ENCODE peak calls at places on chromosome X, in six cellular contexts. W is cardiac muscle cell, U is heart left ventricle, E is osteoblast, C is left ventricle myocardium inferior, S is tibial nerve. X is an unnamed sample. For H3K27me3, the result is how much of the 10 kb centered on the place peaks cover.

GRCh38 chrX:17844236-17844635 is 16.9 kb downstream of the RAI2 start:
- DNase-seq in W (no peak), U (no peak), E (no peak), C (no peak), S (no peak), X (no peak)

GRCh38 chrX:23548164-23548563 is 119.1 kb upstream of the PRDX4 start:
- DNase-seq in W (peak), U (no peak), E (no peak), C (no peak), S (no peak), X (no peak)

GRCh38 chrX:149527705-149528104 is 13.1 kb upstream of the EOLA1 start:
- DNase-seq in W (peak), U (no peak), E (no peak), C (no peak), S (no peak), X (no peak)

GRCh38 chrX:104270916-104271512 is 16.3 kb upstream of the ESX1 start:
- DNase-seq in W (peak), U (peak), E (no peak), C (peak), S (peak), X (no peak)

GRCh38 chrX:109632906-109633504 is 8.0 kb upstream of the KCNE5 start:
- DNase-seq in W (peak), U (no peak), E (no peak), C (no peak), S (no peak), X (no peak)

GRCh38 chrX:46642145-46642544 is 68.6 kb downstream of the CHST7 start:
- DNase-seq in W (peak), U (peak), E (no peak), C (no peak), S (no peak), X (no peak)

GRCh38 chrX:10014462-10015373 is 47.6 kb downstream of the CLDN34 start:
- DNase-seq in W (peak), U (peak), E (peak), C (peak), S (peak), X (peak)

GRCh38 chrX:2627272-2627867 is 63.7 kb upstream of the CD99 start:
- DNase-seq in W (peak), U (no peak), E (no peak), C (no peak), S (no peak), X (peak)

GRCh38 chrX:149504226-149504914 is 736 bp downstream of the IDS start:
- DNase-seq in W (no peak), U (no peak), E (no peak), C (no peak), S (no peak), X (peak)

GRCh38 chrX:93428497-93428896 is 244.9 kb downstream of the NAP1L3 start:
- DNase-seq in W (no peak), U (no peak), E (no peak), C (no peak), S (no peak), X (no peak)

GRCh38 chrX:24260827-24261550 is 52.9 kb downstream of the SUPT20HL2 start:
- DNase-seq in W (peak), U (peak), E (peak), C (no peak), S (no peak), X (no peak)

GRCh38 chrX:153984351-153985178 is 12.0 kb downstream of the TMEM187 start:
- DNase-seq in W (no peak), U (no peak), E (peak), C (no peak), S (no peak), X (no peak)

GRCh38 chrX:130861462-130861861 is 41.5 kb downstream of the ENOX2 start:
- DNase-seq in W (no peak), U (no peak), E (no peak), C (no peak), S (no peak), X (no peak)

GRCh38 chrX:78092296-78092695 is 11.8 kb upstream of the PGK1 start:
- DNase-seq in W (peak), U (no peak), E (no peak), C (no peak), S (no peak), X (no peak)

GRCh38 chrX:130012683-130013082 is 30.2 kb downstream of the BCORL1 start:
- DNase-seq in W (no peak), U (no peak), E (peak), C (no peak), S (no peak), X (no peak)

GRCh38 chrX:13373807-13374187 is 53.9 kb upstream of the ATXN3L start:
- DNase-seq in W (peak), U (no peak), E (peak), C (no peak), S (no peak), X (no peak)

GRCh38 chrX:19193584-19193983 is 71.3 kb upstream of the ADGRG2 start:
- DNase-seq in W (no peak), U (no peak), E (no peak), C (no peak), S (no peak), X (no peak)

GRCh38 chrX:48649109-48649508 is 34.5 kb upstream of the WAS start:
- DNase-seq in W (no peak), U (no peak), E (no peak), C (no peak), S (no peak), X (no peak)

GRCh38 chrX:43813898-43814297 is 68.4 kb downstream of the MAOB start:
- DNase-seq in W (peak), U (peak), E (no peak), C (no peak), S (no peak), X (no peak)

GRCh38 chrX:39953027-39953426 is 144.7 kb downstream of the BCOR start:
- DNase-seq in W (no peak), U (no peak), E (no peak), C (no peak), S (no peak), X (no peak)

GRCh38 chrX:40076750-40077149 is 21.0 kb downstream of the BCOR start:
- DNase-seq in W (peak), U (no peak), E (peak), C (no peak), S (no peak), X (no peak)

GRCh38 chrX:54710920-54711319 is 87.1 kb downstream of the ITIH6 start:
- DNase-seq in W (no peak), U (no peak), E (no peak), C (no peak), S (no peak), X (no peak)

GRCh38 chrX:115233497-115234219 is at the start of gene LRCH2:
- DNase-seq in W (peak), U (peak), E (no peak), C (peak), S (peak), X (no peak)

GRCh38 chrX:45445745-45446412 is 245.2 kb upstream of the DIPK2B start:
- DNase-seq in W (peak), U (no peak), E (no peak), C (no peak), S (no peak), X (no peak)

GRCh38 chrX:150680974-150681373 is 12.2 kb upstream of the MTMR1 start:
- DNase-seq in W (peak), U (no peak), E (no peak), C (no peak), S (no peak), X (no peak)

GRCh38 chrX:112946227-112946626 is 105.6 kb upstream of the AMOT start:
- DNase-seq in W (no peak), U (no peak), E (no peak), C (no peak), S (no peak), X (no peak)
- H3K27ac ChIP-seq in W (no peak), U (no peak), E (no peak), C (no peak), S (no peak), X (no peak)

GRCh38 chrX:123210252-123210651 is 26.2 kb downstream of the GRIA3 start:
- DNase-seq in W (no peak), U (no peak), E (no peak), C (no peak), S (no peak), X (no peak)

GRCh38 chrX:123217728-123218127 is 33.6 kb downstream of the GRIA3 start:
- DNase-seq in W (no peak), U (no peak), E (no peak), C (no peak), S (no peak), X (no peak)

GRCh38 chrX:123219916-123220315 is 35.8 kb downstream of the GRIA3 start:
- DNase-seq in W (no peak), U (peak), E (no peak), C (peak), S (no peak), X (no peak)

GRCh38 chrX:123217077-123217476 is 33.0 kb downstream of the GRIA3 start:
- DNase-seq in W (peak), U (no peak), E (peak), C (no peak), S (no peak), X (no peak)

DNA sequence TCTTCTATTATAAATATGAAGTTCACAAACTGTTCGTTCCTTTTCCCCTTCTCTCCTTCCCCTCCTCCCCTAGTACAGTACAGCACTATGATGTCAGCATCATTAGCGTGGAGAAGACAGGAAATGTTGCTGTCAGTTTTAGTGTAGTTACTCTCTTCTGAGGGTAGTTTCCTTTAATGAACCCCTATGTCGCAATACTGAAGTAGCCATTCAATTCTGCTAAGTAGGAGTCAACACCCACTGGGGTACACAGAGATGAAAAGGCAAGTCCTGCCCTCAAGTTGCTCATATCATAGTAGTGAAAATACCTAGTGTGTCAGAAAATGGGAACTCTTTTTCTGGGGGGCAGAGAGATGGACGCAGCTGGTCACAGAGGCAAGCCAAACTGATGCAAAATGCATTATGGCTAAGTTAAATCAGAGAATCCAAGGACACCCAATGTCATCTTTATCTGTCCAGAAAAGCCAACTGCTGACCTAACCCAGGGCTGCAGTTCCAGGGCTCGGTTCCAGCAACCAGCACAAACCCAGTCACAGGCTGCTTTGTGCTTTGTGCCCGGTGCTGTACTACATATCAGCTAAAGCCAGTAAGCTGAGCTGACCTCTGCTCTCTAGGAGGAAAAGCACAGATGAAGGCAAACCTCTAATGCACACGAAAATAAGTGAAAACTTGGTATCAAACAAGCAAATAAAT is 31.5 kb downstream of the GRIA3 start:
- DNase-seq in W (no peak), U (peak), E (no peak), C (peak), S (no peak), X (no peak)
- TF ChIP-seq CTCF in W (no peak), U (no peak), E (no peak), C (no peak), S (no peak), X (no peak)

GRCh38 chrX:72142094-72142843 is 10.6 kb upstream of the RTL5 start:
- DNase-seq in W (no peak), U (no peak), E (no peak), C (no peak), S (no peak), X (no peak)
- H3K27me3 ChIP-seq in W (under half), U (under half), E (half or more), C (under half), S (under half), X (under half)

GRCh38 chrX:20519826-20520225 is 253.1 kb upstream of the RPS6KA3 start:
- DNase-seq in W (peak), U (no peak), E (no peak), C (no peak), S (no peak), X (no peak)

GRCh38 chrX:20515841-20516461 is 249.2 kb upstream of the RPS6KA3 start:
- DNase-seq in W (peak), U (no peak), E (no peak), C (no peak), S (no peak), X (no peak)

GRCh38 chrX:20517565-20517964 is 250.9 kb upstream of the RPS6KA3 start:
- DNase-seq in W (peak), U (no peak), E (no peak), C (no peak), S (no peak), X (no peak)

GRCh38 chrX:20521245-20521644 is 254.5 kb upstream of the RPS6KA3 start:
- DNase-seq in W (peak), U (no peak), E (no peak), C (no peak), S (no peak), X (no peak)

DNA sequence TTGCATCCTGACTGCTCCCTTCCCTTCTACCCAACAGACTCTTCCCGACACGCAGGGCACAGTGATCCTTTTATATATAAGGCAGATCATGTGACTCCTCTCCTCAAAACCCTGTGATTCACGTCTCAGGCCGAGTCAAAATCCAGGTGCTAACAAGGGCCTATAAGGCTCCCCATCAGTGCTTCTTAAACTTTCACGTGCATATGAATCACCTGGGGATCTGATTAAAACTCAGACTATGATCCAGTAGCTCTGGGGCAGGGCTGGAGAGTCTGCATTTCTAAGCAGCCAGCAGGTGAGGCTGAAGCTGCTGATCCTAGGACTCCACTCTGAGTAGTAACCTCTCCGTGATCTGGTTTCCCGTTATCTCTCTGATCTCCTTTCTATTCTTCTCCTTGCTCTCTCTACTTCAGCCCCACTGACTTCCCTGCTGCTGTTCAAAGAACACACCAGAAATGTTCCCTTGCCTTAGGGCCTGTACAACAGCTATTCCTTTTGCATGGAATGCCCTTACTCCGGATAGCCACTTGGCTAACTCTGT is 252.4 kb upstream of the RPS6KA3 start:
- DNase-seq in W (no peak), U (no peak), E (no peak), C (no peak), S (no peak), X (no peak)
- H3K27ac ChIP-seq in W (no peak), U (no peak), E (no peak), C (no peak), S (no peak), X (no peak)

GRCh38 chrX:134761788-134762187 is 103.5 kb upstream of the PLAC1 start:
- DNase-seq in W (peak), U (no peak), E (peak), C (no peak), S (no peak), X (no peak)
- TF ChIP-seq CTCF in W (peak), U (no peak), E (peak), C (peak), S (no peak), X (no peak)

GRCh38 chrX:632391-633042 is 1.9 kb downstream of the SHOX start:
- DNase-seq in W (no peak), U (no peak), E (peak), C (no peak), S (no peak), X (no peak)

GRCh38 chrX:629230-630006 is 1.2 kb upstream of the SHOX start:
- DNase-seq in W (no peak), U (no peak), E (peak), C (no peak), S (no peak), X (no peak)

GRCh38 chrX:627995-628394 is 2.6 kb upstream of the SHOX start:
- DNase-seq in W (no peak), U (no peak), E (no peak), C (no peak), S (no peak), X (no peak)

GRCh38 chrX:630922-631496 is 418 bp downstream of the SHOX start:
- DNase-seq in W (no peak), U (no peak), E (peak), C (no peak), S (no peak), X (no peak)

DNA sequence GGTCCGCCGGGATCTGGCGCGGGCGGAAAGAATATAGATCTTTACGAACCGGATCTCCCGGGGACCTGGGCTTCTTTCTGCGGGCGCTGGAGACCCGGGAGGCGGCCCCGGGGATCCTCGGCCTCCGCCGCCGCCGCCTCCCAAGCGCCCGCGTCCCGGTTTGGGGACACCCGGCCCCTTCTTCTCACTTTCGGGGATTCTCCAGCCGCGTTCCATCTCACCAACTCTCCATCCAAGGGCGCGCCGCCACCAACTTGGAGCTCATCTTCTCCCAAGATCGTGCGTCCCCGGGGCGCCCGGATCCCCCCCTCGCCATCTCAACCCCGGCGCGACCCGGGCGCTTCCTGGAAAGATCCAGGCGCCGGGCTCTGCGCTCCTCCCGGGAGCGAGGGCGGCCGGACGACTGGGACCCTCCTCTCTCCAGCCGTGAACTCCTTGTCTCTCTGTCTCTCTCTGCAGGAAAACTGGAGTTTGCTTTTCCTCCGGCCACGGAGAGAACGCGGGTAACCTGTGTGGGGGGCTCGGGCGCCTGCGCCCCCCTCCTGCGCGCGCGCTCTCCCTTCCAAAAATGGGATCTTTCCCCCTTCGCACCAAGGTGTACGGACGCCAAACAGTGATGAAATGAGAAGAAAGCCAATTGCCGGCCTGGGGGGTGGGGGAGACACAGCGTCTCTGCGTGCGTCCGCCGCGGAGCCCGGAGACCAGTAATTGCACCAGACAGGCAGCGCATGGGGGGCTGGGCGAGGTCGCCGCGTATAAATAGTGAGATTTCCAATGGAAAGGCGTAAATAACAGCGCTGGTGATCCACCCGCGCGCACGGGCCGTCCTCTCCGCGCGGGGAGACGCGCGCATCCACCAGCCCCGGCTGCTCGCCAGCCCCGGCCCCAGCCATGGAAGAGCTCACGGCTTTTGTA is at the start of gene SHOX:
- DNase-seq in W (no peak), U (no peak), E (peak), C (no peak), S (no peak), X (no peak)
- H3K27me3 ChIP-seq in W (half or more), U (half or more), E (under half), C (half or more), S (half or more), X (half or more)

DNA sequence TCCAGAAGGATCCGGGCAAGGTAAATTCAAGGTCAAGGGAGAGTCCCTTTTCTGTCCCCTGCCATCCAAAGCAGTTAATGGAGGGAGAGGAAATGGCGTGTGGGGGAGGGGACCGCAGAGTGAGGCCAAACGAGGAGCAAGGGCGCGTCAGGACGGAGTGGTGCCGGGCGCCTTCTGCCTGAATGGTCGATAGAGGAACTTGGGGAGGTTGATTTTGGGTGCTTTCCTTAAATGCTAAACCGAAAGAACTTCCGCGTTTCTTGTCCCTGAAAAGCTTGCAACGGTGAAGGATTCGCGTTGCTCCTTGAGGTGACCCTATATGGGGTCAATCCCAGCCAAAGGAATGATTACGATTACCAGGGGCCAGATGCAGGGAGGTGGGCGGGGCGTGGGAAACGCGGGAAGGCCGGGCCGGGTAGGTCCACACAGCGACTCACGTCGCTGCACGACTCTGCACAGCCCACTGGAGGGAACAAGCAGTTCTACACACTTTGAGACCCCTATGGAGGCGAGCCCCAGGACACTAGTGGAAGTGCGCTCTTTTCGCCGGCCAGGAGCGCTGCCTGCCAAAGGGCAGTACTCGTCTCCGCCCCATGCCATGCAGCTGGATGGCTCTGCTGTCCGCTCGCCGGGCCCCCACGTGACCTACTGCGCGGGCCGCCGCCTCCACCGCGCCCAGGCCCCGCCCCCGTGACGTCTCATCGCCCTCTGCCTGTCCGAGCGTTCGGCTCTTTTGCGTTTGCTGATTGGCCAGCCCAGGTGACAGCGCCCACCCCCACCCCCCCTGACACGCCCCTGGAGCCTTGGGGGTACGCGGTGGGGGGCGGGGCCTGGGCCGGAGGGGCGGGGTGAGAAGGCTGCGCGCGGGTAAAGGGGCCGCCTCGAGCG is 452 bp upstream of the GK start:
- DNase-seq in W (peak), U (peak), E (peak), C (peak), S (peak), X (peak)
- H3K27ac ChIP-seq in W (peak), U (peak), E (peak), C (peak), S (peak), X (peak)